ENCODE peak calls at places on chromosomes 6 and 20, in seven cellular contexts. B is right lobe of liver, S is fibroblast of the aortic adventitia, U is left ventricle myocardium inferior, L is uterus, C is mucosa of descending colon, K is fibroblast of mammary gland. I is an unnamed sample.

GRCh38 chr6:134422426-134423231 is 104.7 kb upstream of the SGK1 start:
- DNase-seq in B (no peak), S (peak), U (no peak), L (no peak), C (no peak), K (peak), I (no peak)

GRCh38 chr6:34598725-34599124 is 42.6 kb upstream of the SPDEF start:
- DNase-seq in B (no peak), S (no peak), U (no peak), L (no peak), C (no peak), K (no peak), I (no peak)

GRCh38 chr6:43949451-43950110 is 177.7 kb downstream of the MRPL14 start:
- DNase-seq in B (no peak), S (no peak), U (no peak), L (no peak), C (no peak), K (no peak), I (no peak)

GRCh38 chr6:39366875-39367618 is 44.5 kb upstream of the KCNK16 start:
- DNase-seq in B (no peak), S (no peak), U (no peak), L (no peak), C (no peak), K (no peak), I (no peak)

GRCh38 chr6:155493026-155493693 is 37.5 kb upstream of the NOX3 start:
- DNase-seq in B (no peak), S (no peak), U (no peak), L (no peak), C (no peak), K (no peak), I (no peak)

GRCh38 chr6:67870321-67870720 is 764.8 kb upstream of the ADGRB3 start:
- DNase-seq in B (no peak), S (peak), U (no peak), L (no peak), C (no peak), K (peak), I (no peak)

GRCh38 chr6:134398453-134398852 is 80.5 kb upstream of the SGK1 start:
- DNase-seq in B (no peak), S (no peak), U (no peak), L (no peak), C (no peak), K (no peak), I (no peak)

GRCh38 chr6:51657491-51657890 is 429.9 kb downstream of the PKHD1 start:
- DNase-seq in B (no peak), S (no peak), U (no peak), L (no peak), C (no peak), K (no peak), I (no peak)

GRCh38 chr20:2742934-2743559 is 50.5 kb downstream of the EBF4 start:
- DNase-seq in B (no peak), S (peak), U (no peak), L (peak), C (no peak), K (peak), I (peak)

GRCh38 chr6:40299666-40300065 is 287.5 kb downstream of the LRFN2 start:
- DNase-seq in B (no peak), S (no peak), U (no peak), L (no peak), C (no peak), K (no peak), I (peak)

GRCh38 chr6:117514655-117515054 is 32.2 kb downstream of the DCBLD1 start:
- DNase-seq in B (no peak), S (no peak), U (no peak), L (no peak), C (no peak), K (no peak), I (no peak)

GRCh38 chr20:58718729-58719128 is 26.1 kb downstream of the NPEPL1 start:
- DNase-seq in B (peak), S (no peak), U (no peak), L (no peak), C (no peak), K (no peak), I (peak)

GRCh38 chr6:106974999-106975698 is 620 bp upstream of the CD24 start:
- DNase-seq in B (peak), S (no peak), U (peak), L (no peak), C (peak), K (peak), I (peak)
- H3K4me3 ChIP-seq in B (peak), S (peak), U (peak), L (peak), C (peak), K (peak), I (peak)

GRCh38 chr6:111580826-111581505 is 24.7 kb downstream of the TRAF3IP2 start:
- DNase-seq in B (no peak), S (no peak), U (no peak), L (peak), C (no peak), K (peak), I (no peak)
- TF ChIP-seq CTCF in B (no peak), S (no peak), U (no peak), L (no peak), C (no peak), K (peak), I (no peak)

DNA sequence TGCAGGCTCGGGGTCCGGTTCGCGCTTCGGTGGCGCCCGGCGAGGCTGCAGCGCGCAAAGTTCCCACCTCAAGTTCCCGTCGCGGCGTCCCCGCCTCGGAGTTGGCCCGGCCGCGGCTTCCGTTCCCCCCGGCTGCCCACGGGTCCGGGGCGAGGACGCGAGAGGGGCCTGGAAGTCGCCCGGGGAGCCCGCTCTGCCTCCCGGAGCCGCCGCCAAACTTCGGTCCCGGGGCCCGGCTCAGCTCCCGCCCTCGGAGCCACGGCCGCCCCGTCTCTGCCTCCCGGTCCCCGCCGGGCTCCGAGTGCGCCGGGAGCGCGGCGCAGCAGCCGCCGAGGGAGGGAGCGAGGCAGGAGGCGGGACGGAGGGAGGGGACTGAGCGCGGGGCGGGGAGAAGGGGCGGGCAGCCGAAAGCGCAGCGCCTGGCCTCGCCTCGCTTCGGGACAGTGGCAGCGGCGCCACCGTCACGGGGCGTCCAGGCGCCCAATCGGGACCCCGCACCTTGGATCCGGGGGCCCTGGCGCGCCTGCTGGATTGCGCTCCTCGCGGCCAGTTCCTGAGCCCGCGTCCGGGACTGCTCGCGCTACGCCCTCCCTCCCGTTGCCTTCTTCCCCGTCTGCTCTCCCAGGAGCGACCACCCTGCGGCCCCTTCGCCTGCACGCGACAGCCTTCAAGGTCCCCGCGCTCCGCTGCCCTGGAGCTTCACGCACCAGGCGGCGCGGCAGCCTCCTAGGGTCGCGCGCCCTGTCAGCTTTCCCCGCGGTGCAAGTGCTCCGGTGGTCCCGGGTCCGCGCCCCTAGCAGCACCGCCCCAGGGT is at the start of gene KCNG1:
- DNase-seq in B (peak), S (peak), U (peak), L (peak), C (peak), K (peak), I (peak)
- H3K4me3 ChIP-seq in B (peak), S (peak), U (peak), L (peak), C (no peak), K (peak), I (no peak)

GRCh38 chr20:22504829-22505377 is 79.5 kb downstream of the FOXA2 start:
- DNase-seq in B (no peak), S (no peak), U (no peak), L (no peak), C (no peak), K (no peak), I (no peak)

GRCh38 chr20:22506827-22507226 is 77.5 kb downstream of the FOXA2 start:
- DNase-seq in B (no peak), S (no peak), U (no peak), L (no peak), C (no peak), K (no peak), I (no peak)

GRCh38 chr20:22509090-22509938 is 75.1 kb downstream of the FOXA2 start:
- DNase-seq in B (no peak), S (no peak), U (no peak), L (no peak), C (no peak), K (no peak), I (no peak)

GRCh38 chr20:22507240-22507961 is 77.0 kb downstream of the FOXA2 start:
- DNase-seq in B (peak), S (no peak), U (no peak), L (no peak), C (no peak), K (no peak), I (no peak)

GRCh38 chr20:22508426-22508825 is 75.9 kb downstream of the FOXA2 start:
- DNase-seq in B (no peak), S (no peak), U (no peak), L (no peak), C (no peak), K (no peak), I (no peak)
- TF ChIP-seq CTCF in B (no peak), S (no peak), U (no peak), L (no peak), C (no peak), K (no peak), I (no peak)

GRCh38 chr20:32019156-32019510 is 8.9 kb downstream of the CCM2L start:
- DNase-seq in B (no peak), S (no peak), U (no peak), L (no peak), C (no peak), K (no peak), I (no peak)
- H3K4me3 ChIP-seq in B (no peak), S (no peak), U (peak), L (no peak), C (no peak), K (no peak), I (no peak)